ENCODE peak calls at places on chromosomes 3 and 15, in four cellular contexts. One of them, this sample, is unnamed.

GRCh38 chr3:61627768-61628185 is 66.4 kb downstream of the PTPRG start:
- DNase-seq in activated CD4-positive, alpha-beta T cell treated with anti-CD3 and anti-CD28 coated beads for 36 hours: no peak
- DNase-seq in kidney: no peak
- DNase-seq in HS-5: peak
- DNase-seq in this sample: no peak

GRCh38 chr15:92845109-92845508 is 55.0 kb upstream of the CHD2 start:
- DNase-seq in activated CD4-positive, alpha-beta T cell treated with anti-CD3 and anti-CD28 coated beads for 36 hours: no peak
- DNase-seq in kidney: no peak
- DNase-seq in HS-5: no peak
- DNase-seq in this sample: peak

GRCh38 chr15:88913017-88913849 is at the start of gene MFGE8:
- DNase-seq in activated CD4-positive, alpha-beta T cell treated with anti-CD3 and anti-CD28 coated beads for 36 hours: peak
- DNase-seq in kidney: peak
- DNase-seq in HS-5: no peak
- DNase-seq in this sample: peak

GRCh38 chr3:35946857-35947514 is 307.7 kb downstream of the ARPP21 start:
- DNase-seq in activated CD4-positive, alpha-beta T cell treated with anti-CD3 and anti-CD28 coated beads for 36 hours: no peak
- DNase-seq in kidney: no peak
- DNase-seq in HS-5: no peak
- DNase-seq in this sample: no peak

GRCh38 chr15:98838387-98839259 is 169.0 kb downstream of the PGPEP1L start:
- DNase-seq in activated CD4-positive, alpha-beta T cell treated with anti-CD3 and anti-CD28 coated beads for 36 hours: no peak
- DNase-seq in kidney: no peak
- DNase-seq in HS-5: no peak
- DNase-seq in this sample: no peak

GRCh38 chr15:68420186-68420684 is 11.7 kb downstream of the ITGA11 start:
- DNase-seq in activated CD4-positive, alpha-beta T cell treated with anti-CD3 and anti-CD28 coated beads for 36 hours: no peak
- DNase-seq in kidney: no peak
- DNase-seq in HS-5: no peak
- DNase-seq in this sample: no peak

GRCh38 chr3:40192628-40193027 is 116.9 kb upstream of the EIF1B start:
- DNase-seq in activated CD4-positive, alpha-beta T cell treated with anti-CD3 and anti-CD28 coated beads for 36 hours: no peak
- DNase-seq in kidney: no peak
- DNase-seq in HS-5: no peak
- DNase-seq in this sample: no peak

GRCh38 chr3:39808467-39809180 is 785 bp upstream of the MYRIP start:
- DNase-seq in activated CD4-positive, alpha-beta T cell treated with anti-CD3 and anti-CD28 coated beads for 36 hours: no peak
- DNase-seq in kidney: peak
- DNase-seq in HS-5: no peak
- DNase-seq in this sample: peak

GRCh38 chr3:180631317-180631716 is 29.4 kb downstream of the TTC14 start:
- DNase-seq in activated CD4-positive, alpha-beta T cell treated with anti-CD3 and anti-CD28 coated beads for 36 hours: no peak
- DNase-seq in kidney: no peak
- DNase-seq in HS-5: no peak
- DNase-seq in this sample: no peak

GRCh38 chr3:26712211-26713026 is 89.8 kb downstream of the LRRC3B start:
- DNase-seq in activated CD4-positive, alpha-beta T cell treated with anti-CD3 and anti-CD28 coated beads for 36 hours: peak
- DNase-seq in kidney: no peak
- DNase-seq in HS-5: no peak
- DNase-seq in this sample: peak

GRCh38 chr3:149466192-149466591 is 8.3 kb upstream of the TM4SF4 start:
- DNase-seq in activated CD4-positive, alpha-beta T cell treated with anti-CD3 and anti-CD28 coated beads for 36 hours: no peak
- DNase-seq in kidney: no peak
- DNase-seq in HS-5: peak
- DNase-seq in this sample: no peak

GRCh38 chr15:31387483-31388118 is 61.0 kb downstream of the KLF13 start:
- DNase-seq in activated CD4-positive, alpha-beta T cell treated with anti-CD3 and anti-CD28 coated beads for 36 hours: peak
- DNase-seq in kidney: peak
- DNase-seq in HS-5: no peak
- DNase-seq in this sample: no peak

GRCh38 chr3:159191454-159191853 is 389.6 kb downstream of the MFSD1 start:
- DNase-seq in activated CD4-positive, alpha-beta T cell treated with anti-CD3 and anti-CD28 coated beads for 36 hours: no peak
- DNase-seq in kidney: no peak
- DNase-seq in HS-5: peak
- DNase-seq in this sample: no peak

GRCh38 chr3:186374370-186374769 is 12.3 kb upstream of the DGKG start:
- DNase-seq in activated CD4-positive, alpha-beta T cell treated with anti-CD3 and anti-CD28 coated beads for 36 hours: no peak
- DNase-seq in kidney: no peak
- DNase-seq in HS-5: no peak
- DNase-seq in this sample: no peak

GRCh38 chr3:156551746-156552145 is 3.2 kb downstream of the SSR3 start:
- DNase-seq in activated CD4-positive, alpha-beta T cell treated with anti-CD3 and anti-CD28 coated beads for 36 hours: no peak
- DNase-seq in kidney: no peak
- DNase-seq in HS-5: peak
- DNase-seq in this sample: no peak

GRCh38 chr3:10655131-10655530 is 149.7 kb upstream of the ATP2B2 start:
- DNase-seq in activated CD4-positive, alpha-beta T cell treated with anti-CD3 and anti-CD28 coated beads for 36 hours: no peak
- DNase-seq in kidney: no peak
- DNase-seq in HS-5: no peak
- DNase-seq in this sample: no peak

GRCh38 chr3:131933665-131934064 is 101.1 kb downstream of the CPNE4 start:
- DNase-seq in activated CD4-positive, alpha-beta T cell treated with anti-CD3 and anti-CD28 coated beads for 36 hours: no peak
- DNase-seq in kidney: no peak
- DNase-seq in HS-5: no peak
- DNase-seq in this sample: no peak

GRCh38 chr15:99384992-99385669 is 133.8 kb downstream of the LRRC28 start:
- DNase-seq in activated CD4-positive, alpha-beta T cell treated with anti-CD3 and anti-CD28 coated beads for 36 hours: no peak
- DNase-seq in kidney: no peak
- DNase-seq in HS-5: no peak
- DNase-seq in this sample: no peak

GRCh38 chr3:13452490-13453335 is 27.4 kb upstream of the HDAC11 start:
- DNase-seq in activated CD4-positive, alpha-beta T cell treated with anti-CD3 and anti-CD28 coated beads for 36 hours: peak
- DNase-seq in kidney: no peak
- DNase-seq in HS-5: peak
- DNase-seq in this sample: peak

GRCh38 chr3:10423171-10423882 is 82.1 kb downstream of the ATP2B2 start:
- DNase-seq in activated CD4-positive, alpha-beta T cell treated with anti-CD3 and anti-CD28 coated beads for 36 hours: no peak
- DNase-seq in kidney: no peak
- DNase-seq in HS-5: no peak
- DNase-seq in this sample: no peak

GRCh38 chr3:148680289-148680688 is 17.4 kb upstream of the AGTR1 start:
- DNase-seq in activated CD4-positive, alpha-beta T cell treated with anti-CD3 and anti-CD28 coated beads for 36 hours: no peak
- DNase-seq in kidney: no peak
- DNase-seq in HS-5: no peak
- DNase-seq in this sample: no peak

GRCh38 chr3:127074900-127075360 is 92.0 kb downstream of the PLXNA1 start:
- DNase-seq in activated CD4-positive, alpha-beta T cell treated with anti-CD3 and anti-CD28 coated beads for 36 hours: no peak
- DNase-seq in kidney: peak
- DNase-seq in HS-5: no peak
- DNase-seq in this sample: no peak

GRCh38 chr3:64223809-64224570 is 1.3 kb downstream of the PRICKLE2 start:
- DNase-seq in activated CD4-positive, alpha-beta T cell treated with anti-CD3 and anti-CD28 coated beads for 36 hours: no peak
- DNase-seq in kidney: no peak
- DNase-seq in HS-5: no peak
- DNase-seq in this sample: peak

GRCh38 chr15:81184188-81184587 is 12.5 kb upstream of the IL16 start:
- DNase-seq in activated CD4-positive, alpha-beta T cell treated with anti-CD3 and anti-CD28 coated beads for 36 hours: no peak
- DNase-seq in kidney: no peak
- DNase-seq in HS-5: no peak
- DNase-seq in this sample: no peak

GRCh38 chr15:61916104-61916503 is 144.1 kb downstream of the VPS13C start:
- DNase-seq in activated CD4-positive, alpha-beta T cell treated with anti-CD3 and anti-CD28 coated beads for 36 hours: no peak
- DNase-seq in kidney: no peak
- DNase-seq in HS-5: no peak
- DNase-seq in this sample: no peak

GRCh38 chr3:113249601-113250000 is 38.2 kb downstream of the BOC start:
- DNase-seq in activated CD4-positive, alpha-beta T cell treated with anti-CD3 and anti-CD28 coated beads for 36 hours: no peak
- DNase-seq in kidney: no peak
- DNase-seq in HS-5: no peak
- DNase-seq in this sample: no peak

GRCh38 chr15:81939604-81940440 is 106.0 kb downstream of the MEX3B start:
- DNase-seq in activated CD4-positive, alpha-beta T cell treated with anti-CD3 and anti-CD28 coated beads for 36 hours: peak
- DNase-seq in kidney: no peak
- DNase-seq in HS-5: no peak
- DNase-seq in this sample: no peak

GRCh38 chr3:56689303-56689702 is 6.2 kb upstream of the TASOR start:
- DNase-seq in activated CD4-positive, alpha-beta T cell treated with anti-CD3 and anti-CD28 coated beads for 36 hours: no peak
- DNase-seq in kidney: no peak
- DNase-seq in HS-5: no peak
- DNase-seq in this sample: no peak

GRCh38 chr15:92079647-92080255 is 226.2 kb downstream of the SLCO3A1 start:
- DNase-seq in activated CD4-positive, alpha-beta T cell treated with anti-CD3 and anti-CD28 coated beads for 36 hours: no peak
- DNase-seq in kidney: no peak
- DNase-seq in HS-5: no peak
- DNase-seq in this sample: no peak

GRCh38 chr3:187130346-187131066 is 8.8 kb downstream of the RPL39L start:
- DNase-seq in activated CD4-positive, alpha-beta T cell treated with anti-CD3 and anti-CD28 coated beads for 36 hours: peak
- DNase-seq in kidney: no peak
- DNase-seq in HS-5: no peak
- DNase-seq in this sample: no peak

GRCh38 chr3:195261925-195262324 is 9.0 kb downstream of the XXYLT1 start:
- DNase-seq in activated CD4-positive, alpha-beta T cell treated with anti-CD3 and anti-CD28 coated beads for 36 hours: no peak
- DNase-seq in kidney: no peak
- DNase-seq in HS-5: no peak
- DNase-seq in this sample: no peak

GRCh38 chr3:11272913-11273574 is 847 bp downstream of the ATG7 start:
- DNase-seq in activated CD4-positive, alpha-beta T cell treated with anti-CD3 and anti-CD28 coated beads for 36 hours: peak
- DNase-seq in kidney: no peak
- DNase-seq in HS-5: no peak
- DNase-seq in this sample: peak

GRCh38 chr15:100457201-100457600 is 71.5 kb downstream of the CERS3 start:
- DNase-seq in activated CD4-positive, alpha-beta T cell treated with anti-CD3 and anti-CD28 coated beads for 36 hours: no peak
- DNase-seq in kidney: no peak
- DNase-seq in HS-5: peak
- DNase-seq in this sample: no peak

GRCh38 chr15:32649336-32649735 is 7.8 kb downstream of the SCG5 start:
- DNase-seq in activated CD4-positive, alpha-beta T cell treated with anti-CD3 and anti-CD28 coated beads for 36 hours: no peak
- DNase-seq in kidney: no peak
- DNase-seq in HS-5: no peak
- DNase-seq in this sample: no peak

GRCh38 chr3:46350262-46350565 is 3.7 kb upstream of the CCR2 start:
- DNase-seq in activated CD4-positive, alpha-beta T cell treated with anti-CD3 and anti-CD28 coated beads for 36 hours: no peak
- DNase-seq in kidney: no peak
- DNase-seq in HS-5: no peak
- DNase-seq in this sample: no peak

GRCh38 chr15:40310001-40310959 is 2.5 kb upstream of the PLCB2 start:
- DNase-seq in activated CD4-positive, alpha-beta T cell treated with anti-CD3 and anti-CD28 coated beads for 36 hours: peak
- DNase-seq in kidney: peak
- DNase-seq in HS-5: no peak
- DNase-seq in this sample: peak

GRCh38 chr3:66722675-66723074 is 221.9 kb upstream of the LRIG1 start:
- DNase-seq in activated CD4-positive, alpha-beta T cell treated with anti-CD3 and anti-CD28 coated beads for 36 hours: no peak
- DNase-seq in kidney: peak
- DNase-seq in HS-5: peak
- DNase-seq in this sample: no peak